ENCODE peak calls at places on chromosomes 4 and X, in seven cellular contexts. S is IMR-90, W is K562, K is GM12878, J is HCT116, E is HepG2, F is H1. I is an unnamed sample.

GRCh38 chr4:111792592-111792991 is 352.7 kb upstream of the FAM241A start:
- DNase-seq in S (no peak), W (no peak), K (no peak), J (no peak), E (no peak), F (no peak), I (no peak)

GRCh38 chr4:14478504-14478903 is 523.8 kb upstream of the CPEB2 start:
- DNase-seq in S (no peak), W (no peak), K (no peak), J (no peak), E (no peak), F (no peak), I (no peak)

GRCh38 chr4:173932701-173933100 is 350.8 kb downstream of the FBXO8 start:
- DNase-seq in S (no peak), W (no peak), K (no peak), J (no peak), E (no peak), F (no peak), I (no peak)

GRCh38 chr4:75916091-75916661 is 13.9 kb upstream of the PPEF2 start:
- DNase-seq in S (peak; percentile 89), W (peak; percentile 43), K (no peak), J (peak; percentile 13), E (peak; percentile 25), F (no peak), I (peak; percentile 73)

GRCh38 chrX:154477891-154478477 is 1.1 kb downstream of the LAGE3 start:
- DNase-seq in S (no peak), W (no peak), K (no peak), J (no peak), E (no peak), F (no peak), I (no peak)

GRCh38 chrX:39335447-39336235 is 534.4 kb downstream of the MID1IP1 start:
- DNase-seq in S (no peak), W (no peak), K (no peak), J (no peak), E (no peak), F (no peak), I (no peak)

GRCh38 chr4:121977251-121978168 is 25.6 kb upstream of the TRPC3 start:
- DNase-seq in S (peak; percentile 55), W (no peak), K (peak; percentile 56), J (no peak), E (no peak), F (no peak), I (no peak)

GRCh38 chrX:106415276-106415895 is 196.4 kb upstream of the RADX start:
- DNase-seq in S (peak; percentile 13), W (peak; percentile 19), K (no peak), J (peak; percentile 8), E (peak; percentile 5), F (no peak), I (peak; percentile 1)

GRCh38 chr4:185276036-185276435 is 66.6 kb downstream of the SNX25 start:
- DNase-seq in S (peak; percentile 64), W (no peak), K (no peak), J (no peak), E (no peak), F (no peak), I (peak; percentile 39)

GRCh38 chrX:672931-673330 is 42.3 kb downstream of the SHOX start:
- DNase-seq in S (no peak), W (no peak), K (no peak), J (no peak), E (no peak), F (no peak), I (no peak)

GRCh38 chr4:101411926-101412325 is 64.6 kb upstream of the PPP3CA start:
- DNase-seq in S (no peak), W (no peak), K (no peak), J (no peak), E (no peak), F (no peak), I (no peak)

GRCh38 chr4:11106190-11106589 is 322.5 kb downstream of the HS3ST1 start:
- DNase-seq in S (no peak), W (no peak), K (no peak), J (no peak), E (no peak), F (no peak), I (no peak)

GRCh38 chrX:22589845-22590244 is 317.1 kb downstream of the CBLL2 start:
- DNase-seq in S (no peak), W (no peak), K (no peak), J (no peak), E (no peak), F (no peak), I (no peak)

GRCh38 chr4:150816491-150816890 is 198.6 kb downstream of the LRBA start:
- DNase-seq in S (peak; percentile 39), W (no peak), K (no peak), J (no peak), E (no peak), F (no peak), I (peak; percentile 52)

GRCh38 chr4:104860227-104861123 is 286.2 kb upstream of the TET2 start:
- DNase-seq in S (peak; percentile 63), W (peak; percentile 25), K (peak; percentile 72), J (peak; percentile 76), E (peak; percentile 62), F (peak; percentile 36), I (peak; percentile 67)

GRCh38 chr4:77815651-77816050 is 3.5 kb downstream of the CNOT6L start:
- DNase-seq in S (no peak), W (no peak), K (no peak), J (no peak), E (no peak), F (no peak), I (no peak)

GRCh38 chrX:67342138-67342537 is 201.7 kb upstream of the AR start:
- DNase-seq in S (no peak), W (no peak), K (no peak), J (no peak), E (no peak), F (no peak), I (no peak)

GRCh38 chr4:88900432-88900831 is 156.6 kb downstream of the FAM13A start:
- DNase-seq in S (peak; percentile 81), W (no peak), K (no peak), J (no peak), E (no peak), F (no peak), I (no peak)

GRCh38 chr4:93897559-93897958 is 69.0 kb downstream of the ATOH1 start:
- DNase-seq in S (no peak), W (no peak), K (no peak), J (peak; percentile 6), E (peak; percentile 3), F (no peak), I (peak; percentile 24)

GRCh38 chr4:46254788-46255187 is 130.9 kb upstream of the GABRG1 start:
- DNase-seq in S (peak; percentile 38), W (no peak), K (no peak), J (no peak), E (no peak), F (no peak), I (no peak)

GRCh38 chrX:154048398-154048797 is 28.7 kb upstream of the IRAK1 start:
- DNase-seq in S (no peak), W (no peak), K (no peak), J (no peak), E (no peak), F (no peak), I (no peak)

GRCh38 chr4:125244848-125245450 is 69.8 kb upstream of the FAT4 start:
- DNase-seq in S (peak; percentile 47), W (no peak), K (no peak), J (no peak), E (no peak), F (no peak), I (peak; percentile 59)

GRCh38 chrX:78357342-78358055 is 30.1 kb upstream of the CYSLTR1 start:
- DNase-seq in S (no peak), W (no peak), K (no peak), J (no peak), E (no peak), F (no peak), I (no peak)

GRCh38 chr4:125368684-125369083 is 53.9 kb downstream of the FAT4 start:
- DNase-seq in S (peak; percentile 84), W (no peak), K (no peak), J (no peak), E (no peak), F (no peak), I (peak; percentile 84)

GRCh38 chrX:48595929-48596328 is 1.4 kb upstream of the WDR13 start:
- DNase-seq in S (no peak), W (no peak), K (no peak), J (no peak), E (no peak), F (no peak), I (peak; percentile 15)

GRCh38 chrX:53125506-53125905 is 31.6 kb downstream of the KANTR start:
- DNase-seq in S (peak; percentile 61), W (no peak), K (no peak), J (no peak), E (no peak), F (no peak), I (no peak)

GRCh38 chrX:137565921-137566745 is at the start of gene ZIC3:
- DNase-seq in S (no peak), W (no peak), K (no peak), J (no peak), E (no peak), F (no peak), I (peak; percentile 25)

GRCh38 chr4:6371271-6371670 is 101.1 kb downstream of the PPP2R2C start:
- DNase-seq in S (no peak), W (no peak), K (no peak), J (no peak), E (no peak), F (no peak), I (no peak)

GRCh38 chrX:100615015-100615414 is 21.6 kb downstream of the TSPAN6 start:
- DNase-seq in S (peak; percentile 68), W (no peak), K (peak; percentile 32), J (peak; percentile 22), E (peak; percentile 57), F (no peak), I (peak; percentile 74)

GRCh38 chr4:107780665-107781064 is 44.1 kb upstream of the SGMS2 start:
- DNase-seq in S (no peak), W (no peak), K (no peak), J (peak; percentile 39), E (no peak), F (no peak), I (no peak)

GRCh38 chr4:7929530-7929951 is 10.1 kb downstream of the AFAP1 start:
- DNase-seq in S (no peak), W (no peak), K (no peak), J (peak; percentile 34), E (no peak), F (peak; percentile 25), I (no peak)
- TF ChIP-seq POLR2A in S (peak; percentile 18), W (no peak), K (no peak), J (no peak), E (no peak), F (no peak), I (no peak)

GRCh38 chr4:1225272-1226166 is 23.4 kb downstream of the CTBP1 start:
- DNase-seq in S (no peak), W (no peak), K (no peak), J (no peak), E (no peak), F (no peak), I (no peak)
- H3K36me3 ChIP-seq in S (peaks cover 90% of the 10 kb centered on the region), W (peaks cover 93% of the 10 kb centered on the region), K (peaks cover 53% of the 10 kb centered on the region), J (peaks cover 32% of the 10 kb centered on the region), E (peaks cover 36% of the 10 kb centered on the region), F (peaks cover 15% of the 10 kb centered on the region), I (peaks cover 4% of the 10 kb centered on the region)

GRCh38 chr4:182806259-182807252 is 110.6 kb downstream of the DCTD start:
- DNase-seq in S (peak; percentile 59), W (peak; percentile 77), K (no peak), J (peak; percentile 21), E (peak; percentile 35), F (peak; percentile 43), I (peak; percentile 79)
- H3K9ac ChIP-seq in S (peak overlapping the region; percentile 67), W (peak overlapping the region; percentile 85), K (peak overlapping the region; percentile 28), J (no peak overlapping the region), E (peak overlapping the region; percentile 39), F (no peak overlapping the region), I (peak overlapping the region; percentile 65)

GRCh38 chr4:74364649-74365491 is at the start of gene EREG:
- DNase-seq in S (peak; percentile 62), W (peak; percentile 36), K (no peak), J (peak; percentile 74), E (no peak), F (peak; percentile 50), I (peak; percentile 36)
- TF ChIP-seq POLR2A in S (no peak), W (peak; percentile 65), K (no peak), J (peak; percentile 76), E (no peak), F (no peak), I (no peak)

I was measured in endothelial cell of umbilical vein.